ENCODE peak calls at places on chromosomes 1 and 21, in four cellular contexts. One of them, this sample, is unnamed.

GRCh38 chr1:161440312-161440894 is 64.9 kb upstream of the FCGR2A start:
- DNase-seq in SJSA1: peak; percentile 91
- DNase-seq in glutamatergic neuron: peak; percentile 84
- DNase-seq in body of pancreas: peak; percentile 52
- DNase-seq in this sample: peak; percentile 59

GRCh38 chr21:8994640-8995511 is 1526.5 kb upstream of the TPTE start:
- DNase-seq in glutamatergic neuron: no peak
- DNase-seq in body of pancreas: no peak
- DNase-seq in SJSA1: no peak
- DNase-seq in this sample: no peak

GRCh38 chr1:8412183-8412831 is 94.4 kb downstream of the SLC45A1 start:
- DNase-seq in glutamatergic neuron: no peak
- DNase-seq in body of pancreas: no peak
- DNase-seq in SJSA1: peak; percentile 77
- DNase-seq in this sample: peak; percentile 94

GRCh38 chr1:186682721-186683120 is 2.5 kb upstream of the PTGS2 start:
- DNase-seq in SJSA1: no peak
- DNase-seq in glutamatergic neuron: no peak
- DNase-seq in body of pancreas: no peak
- DNase-seq in this sample: peak; percentile 64

GRCh38 chr1:30111431-30111830 is 612.0 kb downstream of the MATN1 start:
- DNase-seq in SJSA1: peak; percentile 29
- DNase-seq in glutamatergic neuron: peak; percentile 84
- DNase-seq in body of pancreas: peak; percentile 33
- DNase-seq in this sample: peak; percentile 46

GRCh38 chr1:102733491-102734236 is 374.7 kb downstream of the COL11A1 start:
- DNase-seq in body of pancreas: no peak
- DNase-seq in SJSA1: no peak
- DNase-seq in glutamatergic neuron: no peak
- DNase-seq in this sample: no peak

GRCh38 chr1:237953238-237953637 is 62.5 kb upstream of the ZP4 start:
- DNase-seq in glutamatergic neuron: no peak
- DNase-seq in body of pancreas: no peak
- DNase-seq in SJSA1: no peak
- DNase-seq in this sample: no peak

GRCh38 chr1:153520818-153521476 is 14.8 kb downstream of the S100A6 start:
- DNase-seq in SJSA1: no peak
- DNase-seq in body of pancreas: no peak
- DNase-seq in glutamatergic neuron: no peak
- DNase-seq in this sample: no peak

GRCh38 chr1:211606914-211607751 is 28.2 kb upstream of the SLC30A1 start:
- DNase-seq in glutamatergic neuron: no peak
- DNase-seq in SJSA1: no peak
- DNase-seq in body of pancreas: no peak
- DNase-seq in this sample: no peak

GRCh38 chr1:27563407-27564263 is 40.3 kb downstream of the AHDC1 start:
- DNase-seq in body of pancreas: peak; percentile 90
- DNase-seq in SJSA1: no peak
- DNase-seq in glutamatergic neuron: no peak
- DNase-seq in this sample: peak; percentile 62

GRCh38 chr1:101820080-101820479 is 176.6 kb downstream of the OLFM3 start:
- DNase-seq in SJSA1: no peak
- DNase-seq in body of pancreas: no peak
- DNase-seq in glutamatergic neuron: no peak
- DNase-seq in this sample: peak; percentile 31

GRCh38 chr1:57307382-57307781 is 116.5 kb downstream of the DAB1 start:
- DNase-seq in glutamatergic neuron: no peak
- DNase-seq in body of pancreas: no peak
- DNase-seq in SJSA1: no peak
- DNase-seq in this sample: no peak

GRCh38 chr1:196546272-196547245 is 61.7 kb downstream of the KCNT2 start:
- DNase-seq in glutamatergic neuron: no peak
- DNase-seq in body of pancreas: no peak
- DNase-seq in SJSA1: no peak
- DNase-seq in this sample: peak; percentile 78

GRCh38 chr1:151399890-151400235 is 490 bp downstream of the PSMB4 start:
- DNase-seq in glutamatergic neuron: no peak
- DNase-seq in SJSA1: no peak
- DNase-seq in body of pancreas: peak; percentile 18
- DNase-seq in this sample: peak; percentile 27

GRCh38 chr1:228989992-228990827 is 254.9 kb downstream of the RHOU start:
- DNase-seq in glutamatergic neuron: no peak
- DNase-seq in body of pancreas: peak; percentile 22
- DNase-seq in SJSA1: no peak
- DNase-seq in this sample: peak; percentile 37

GRCh38 chr1:83583351-83584014 is 415.4 kb downstream of the TTLL7 start:
- DNase-seq in body of pancreas: no peak
- DNase-seq in SJSA1: no peak
- DNase-seq in glutamatergic neuron: no peak
- DNase-seq in this sample: peak; percentile 10

GRCh38 chr1:224929335-224930237 is at the start of gene DNAH14:
- DNase-seq in SJSA1: peak; percentile 81
- DNase-seq in glutamatergic neuron: peak; percentile 84
- DNase-seq in body of pancreas: peak; percentile 89
- DNase-seq in this sample: peak; percentile 79

GRCh38 chr1:160018900-160019299 is 12.9 kb downstream of the PIGM start:
- DNase-seq in SJSA1: peak; percentile 26
- DNase-seq in body of pancreas: no peak
- DNase-seq in glutamatergic neuron: no peak
- DNase-seq in this sample: peak; percentile 58

GRCh38 chr1:200184196-200184595 is 156.7 kb downstream of the NR5A2 start:
- DNase-seq in SJSA1: peak; percentile 57
- DNase-seq in glutamatergic neuron: no peak
- DNase-seq in body of pancreas: peak; percentile 84
- DNase-seq in this sample: peak; percentile 73

GRCh38 chr1:203751051-203751450 is 13.9 kb upstream of the LAX1 start:
- DNase-seq in body of pancreas: no peak
- DNase-seq in SJSA1: peak; percentile 72
- DNase-seq in glutamatergic neuron: no peak
- DNase-seq in this sample: no peak

GRCh38 chr1:22747021-22747734 is 36.5 kb downstream of the EPHB2 start:
- DNase-seq in body of pancreas: no peak
- DNase-seq in SJSA1: peak; percentile 82
- DNase-seq in glutamatergic neuron: no peak
- DNase-seq in this sample: peak; percentile 73

GRCh38 chr1:65434760-65435159 is 14.3 kb downstream of the LEPR start:
- DNase-seq in SJSA1: no peak
- DNase-seq in glutamatergic neuron: no peak
- DNase-seq in body of pancreas: no peak
- DNase-seq in this sample: no peak

GRCh38 chr1:156508955-156509234 is 8.3 kb upstream of the MEF2D start:
- DNase-seq in body of pancreas: no peak
- DNase-seq in SJSA1: no peak
- DNase-seq in glutamatergic neuron: no peak
- DNase-seq in this sample: no peak

GRCh38 chr1:9782116-9782751 is 41.5 kb downstream of the CLSTN1 start:
- DNase-seq in SJSA1: no peak
- DNase-seq in glutamatergic neuron: no peak
- DNase-seq in body of pancreas: no peak
- DNase-seq in this sample: no peak

GRCh38 chr1:160256396-160257046 is 5.8 kb downstream of the DCAF8 start:
- DNase-seq in body of pancreas: no peak
- DNase-seq in glutamatergic neuron: no peak
- DNase-seq in SJSA1: no peak
- DNase-seq in this sample: peak; percentile 82

GRCh38 chr1:10661453-10661852 is 135.0 kb downstream of the CASZ1 start:
- DNase-seq in SJSA1: no peak
- DNase-seq in body of pancreas: no peak
- DNase-seq in glutamatergic neuron: no peak
- DNase-seq in this sample: no peak

GRCh38 chr1:47128221-47128620 is 9.0 kb upstream of the CYP4A22 start:
- DNase-seq in body of pancreas: no peak
- DNase-seq in glutamatergic neuron: no peak
- DNase-seq in SJSA1: no peak
- DNase-seq in this sample: no peak

GRCh38 chr1:208219098-208219658 is 25.0 kb downstream of the PLXNA2 start:
- DNase-seq in body of pancreas: no peak
- DNase-seq in SJSA1: no peak
- DNase-seq in glutamatergic neuron: no peak
- DNase-seq in this sample: no peak

GRCh38 chr1:178330848-178331497 is 165.8 kb downstream of the CLEC20A start:
- DNase-seq in glutamatergic neuron: no peak
- DNase-seq in body of pancreas: no peak
- DNase-seq in SJSA1: no peak
- DNase-seq in this sample: no peak

GRCh38 chr1:232409584-232409983 is 220.3 kb downstream of the SIPA1L2 start:
- DNase-seq in glutamatergic neuron: no peak
- DNase-seq in SJSA1: no peak
- DNase-seq in body of pancreas: no peak
- DNase-seq in this sample: no peak

GRCh38 chr1:30690115-30690645 is 33.2 kb downstream of the MATN1 start:
- DNase-seq in SJSA1: no peak
- DNase-seq in glutamatergic neuron: no peak
- DNase-seq in body of pancreas: peak; percentile 1
- DNase-seq in this sample: no peak

GRCh38 chr1:103112535-103112934 is 4.2 kb upstream of the COL11A1 start:
- DNase-seq in body of pancreas: no peak
- DNase-seq in SJSA1: no peak
- DNase-seq in glutamatergic neuron: no peak
- DNase-seq in this sample: no peak

GRCh38 chr1:77371396-77371795 is 89.6 kb downstream of the AK5 start:
- DNase-seq in glutamatergic neuron: no peak
- DNase-seq in body of pancreas: no peak
- DNase-seq in SJSA1: no peak
- DNase-seq in this sample: peak; percentile 55

GRCh38 chr1:176517484-176517883 is 54.5 kb downstream of the PAPPA2 start:
- DNase-seq in SJSA1: no peak
- DNase-seq in glutamatergic neuron: no peak
- DNase-seq in body of pancreas: no peak
- DNase-seq in this sample: peak; percentile 85

GRCh38 chr1:153795325-153795837 is 20.2 kb downstream of the SLC27A3 start:
- DNase-seq in glutamatergic neuron: no peak
- DNase-seq in SJSA1: no peak
- DNase-seq in body of pancreas: peak; percentile 11
- DNase-seq in this sample: no peak

GRCh38 chr1:18415448-18415960 is 65.2 kb upstream of the KLHDC7A start:
- DNase-seq in SJSA1: no peak
- DNase-seq in glutamatergic neuron: no peak
- DNase-seq in body of pancreas: no peak
- DNase-seq in this sample: no peak

GRCh38 chr1:94819945-94820746 is at the start of gene SLC44A3:
- DNase-seq in glutamatergic neuron: peak; percentile 75
- DNase-seq in SJSA1: peak; percentile 30
- DNase-seq in body of pancreas: peak; percentile 66
- DNase-seq in this sample: peak; percentile 29

GRCh38 chr1:82778612-82779011 is 977.9 kb downstream of the ADGRL2 start:
- DNase-seq in body of pancreas: no peak
- DNase-seq in SJSA1: no peak
- DNase-seq in glutamatergic neuron: no peak
- DNase-seq in this sample: peak; percentile 4

This sample was measured in fibroblast of mammary gland.